ENCODE peak calls at places on chromosomes 2 and 18, in five cellular contexts. L is omental fat pad, H is GM12865, B is cardiac muscle cell, R is astrocyte. S is an unnamed sample.

GRCh38 chr2:212359425-212360067 is 179.1 kb downstream of the ERBB4 start:
- DNase-seq in R (no peak), L (no peak), B (no peak), H (no peak), S (no peak)

GRCh38 chr2:134431837-134432437 is 178.1 kb downstream of the MGAT5 start:
- DNase-seq in R (peak; percentile 59), B (no peak), L (no peak), H (no peak), S (no peak)

GRCh38 chr18:21179590-21180220 is 62.3 kb upstream of the GREB1L start:
- DNase-seq in B (peak; percentile 82), R (peak; percentile 39), L (peak; percentile 25), H (peak; percentile 79), S (peak; percentile 57)

GRCh38 chr18:69951182-69951581 is 3.5 kb upstream of the CD226 start:
- DNase-seq in B (peak; percentile 63), H (no peak), L (no peak), R (peak; percentile 70), S (no peak)

GRCh38 chr2:113842919-113843736 is 46.8 kb upstream of the ACTR3 start:
- DNase-seq in L (no peak), H (no peak), B (peak; percentile 54), R (peak; percentile 55), S (no peak)

GRCh38 chr18:36711813-36712444 is 116.9 kb downstream of the TPGS2 start:
- DNase-seq in L (no peak), H (no peak), R (peak; percentile 87), B (peak; percentile 77), S (no peak)

GRCh38 chr2:71891719-71892118 is 255.9 kb downstream of the CYP26B1 start:
- DNase-seq in L (no peak), B (no peak), R (no peak), H (no peak), S (peak; percentile 3)

GRCh38 chr2:132416996-132417395 is 391 bp downstream of the GPR39 start:
- DNase-seq in L (no peak), R (no peak), H (no peak), B (no peak), S (no peak)

GRCh38 chr18:79511271-79511670 is 115.5 kb downstream of the NFATC1 start:
- DNase-seq in B (no peak), H (no peak), L (peak; percentile 16), R (no peak), S (no peak)

GRCh38 chr2:127551221-127551930 is 15.9 kb downstream of the MYO7B start:
- DNase-seq in B (no peak), L (no peak), H (no peak), R (no peak), S (no peak)

GRCh38 chr18:644395-645004 is 13.0 kb upstream of the TYMS start:
- DNase-seq in R (no peak), L (no peak), B (no peak), H (no peak), S (no peak)

GRCh38 chr2:17576802-17577201 is 36.3 kb downstream of the VSNL1 start:
- DNase-seq in L (no peak), R (no peak), H (no peak), B (no peak), S (no peak)

GRCh38 chr2:176106636-176107539 is at the start of gene HOXD11:
- DNase-seq in R (no peak), L (no peak), B (peak; percentile 28), H (no peak), S (no peak)

GRCh38 chr2:146370821-146371220 is 1474.0 kb upstream of the ACVR2A start:
- DNase-seq in L (no peak), R (peak; percentile 67), B (no peak), H (no peak), S (no peak)

GRCh38 chr2:42867093-42868065 is 75.0 kb upstream of the HAAO start:
- DNase-seq in L (no peak), R (no peak), B (no peak), H (no peak), S (no peak)

GRCh38 chr2:108324531-108325256 is 36.0 kb downstream of the SULT1C2 start:
- DNase-seq in R (peak; percentile 63), L (no peak), B (peak; percentile 18), H (no peak), S (no peak)

GRCh38 chr2:241559489-241560180 is 1.1 kb downstream of the BOK start:
- DNase-seq in R (peak; percentile 39), H (peak; percentile 50), B (peak; percentile 63), L (no peak), S (no peak)

GRCh38 chr2:189013677-189014380 is 39.7 kb downstream of the COL3A1 start:
- DNase-seq in B (peak; percentile 73), L (no peak), H (no peak), R (peak; percentile 51), S (no peak)

GRCh38 chr2:86477349-86477748 is 36.2 kb downstream of the KDM3A start:
- DNase-seq in H (no peak), R (peak; percentile 49), B (peak; percentile 59), L (no peak), S (no peak)

GRCh38 chr2:227033471-227034148 is 130.4 kb downstream of the COL4A4 start:
- DNase-seq in R (peak; percentile 12), H (peak; percentile 59), L (no peak), B (peak; percentile 80), S (peak; percentile 56)

GRCh38 chr18:8747440-8747937 is 42.1 kb downstream of the MTCL1 start:
- DNase-seq in L (no peak), H (no peak), R (peak; percentile 93), B (peak; percentile 87), S (no peak)

DNA sequence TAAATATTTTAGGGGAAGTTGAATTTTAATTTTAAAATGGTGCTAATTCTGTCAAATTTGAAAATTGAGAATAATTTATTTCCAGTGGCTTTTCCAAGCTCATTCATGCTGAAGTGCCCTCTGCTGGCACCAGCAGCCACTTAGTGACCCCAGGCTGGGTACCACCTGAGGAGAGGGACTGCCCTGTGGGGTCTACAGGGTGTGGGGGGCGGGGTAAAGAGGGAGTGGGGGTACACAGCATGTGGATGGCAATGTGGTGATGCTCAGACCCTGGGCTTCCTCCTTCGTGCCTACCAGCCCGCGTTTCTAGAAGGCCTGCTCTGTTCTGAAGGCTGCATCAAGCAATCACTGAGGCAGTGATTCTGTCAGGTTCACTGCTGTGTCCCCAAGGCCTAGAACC is 45.1 kb upstream of the SCLY start:
- DNase-seq in L (no peak), H (no peak), R (no peak), B (no peak), S (no peak)
- TF ChIP-seq CTCF in L (no peak), H (peak; percentile 21), R (no peak), B (peak; percentile 32), S (peak; percentile 31)

GRCh38 chr2:8442833-8443486 is 238.9 kb upstream of the ID2 start:
- DNase-seq in H (peak; percentile 43), R (no peak), L (no peak), B (no peak), S (no peak)
- TF ChIP-seq CTCF in H (no peak), R (no peak), L (no peak), B (no peak), S (no peak)

DNA sequence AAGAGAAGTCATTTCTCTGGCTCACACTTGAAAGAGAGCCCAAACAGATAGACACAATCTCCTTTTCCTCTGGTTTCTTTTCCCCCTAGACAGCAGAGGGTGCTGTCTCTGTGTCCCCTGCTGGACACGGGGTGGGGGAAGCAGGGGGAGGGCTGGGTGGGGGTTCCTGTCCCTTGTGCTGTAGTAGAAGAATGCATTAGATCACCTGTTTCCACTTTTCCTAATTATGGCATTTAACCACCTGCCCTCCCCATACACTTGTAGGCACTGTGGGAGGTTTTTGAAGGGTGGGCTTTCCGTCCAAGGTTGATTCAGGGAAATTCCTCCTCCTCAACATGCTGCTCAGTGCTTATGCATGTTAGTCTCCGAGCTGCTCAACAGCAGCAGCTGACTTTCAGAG is 206.2 kb upstream of the EPAS1 start:
- DNase-seq in L (no peak), H (no peak), B (no peak), R (no peak), S (no peak)
- TF ChIP-seq CTCF in L (no peak), H (no peak), B (no peak), R (no peak), S (no peak)

DNA sequence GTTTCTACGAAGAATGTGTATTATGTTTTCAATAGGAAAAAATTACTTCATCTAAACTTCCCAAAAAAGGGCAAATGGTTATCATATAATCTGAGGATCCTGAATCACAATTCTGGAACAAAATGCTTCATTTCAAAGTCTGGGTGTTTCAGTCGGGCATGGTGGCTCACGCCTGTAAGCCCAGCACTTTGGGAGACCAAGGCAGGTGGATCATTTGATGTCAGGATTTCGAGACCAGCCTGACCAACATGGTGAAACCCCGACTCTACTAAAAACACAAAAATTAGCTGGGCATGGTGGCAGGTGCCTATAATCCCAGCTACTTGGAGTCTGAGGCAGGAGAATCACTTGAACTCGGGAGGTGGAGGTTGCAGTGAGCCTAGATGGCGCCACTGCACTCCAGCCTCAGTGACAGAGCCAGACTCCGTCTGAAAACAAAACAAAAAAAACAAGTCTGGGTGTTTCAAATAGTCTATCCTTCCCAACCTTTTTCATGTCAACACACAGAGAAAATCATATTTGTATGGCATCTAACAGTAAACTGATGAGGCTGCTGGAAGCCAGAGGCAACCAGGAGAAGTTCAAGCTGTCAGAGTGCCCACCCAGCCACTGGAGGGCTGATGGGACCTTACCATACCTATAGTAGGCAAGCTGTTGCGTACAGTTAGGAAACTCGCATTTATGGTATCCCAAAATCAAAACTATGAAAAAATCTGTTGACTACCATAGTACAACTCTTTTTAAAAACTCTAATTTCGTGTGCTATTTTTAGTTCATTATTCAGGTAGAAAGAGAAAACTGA is 14.6 kb downstream of the NBAS start:
- DNase-seq in L (no peak), R (no peak), B (no peak), H (no peak), S (no peak)
- TF ChIP-seq CTCF in L (no peak), R (peak; percentile 14), B (peak; percentile 26), H (peak; percentile 10), S (peak; percentile 7)

GRCh38 chr2:186455613-186456012 is 30.4 kb upstream of the ZC3H15 start:
- DNase-seq in L (no peak), B (no peak), R (no peak), H (no peak), S (no peak)

GRCh38 chr2:186456941-186457340 is 29.1 kb upstream of the ZC3H15 start:
- DNase-seq in H (no peak), R (peak; percentile 99), B (peak; percentile 74), L (no peak), S (no peak)

GRCh38 chr2:186457908-186458307 is 28.2 kb upstream of the ZC3H15 start:
- DNase-seq in H (no peak), L (no peak), B (no peak), R (peak; percentile 16), S (no peak)

GRCh38 chr2:186460465-186460864 is 25.6 kb upstream of the ZC3H15 start:
- DNase-seq in H (peak; percentile 44), R (peak; percentile 12), B (peak; percentile 35), L (no peak), S (no peak)

DNA sequence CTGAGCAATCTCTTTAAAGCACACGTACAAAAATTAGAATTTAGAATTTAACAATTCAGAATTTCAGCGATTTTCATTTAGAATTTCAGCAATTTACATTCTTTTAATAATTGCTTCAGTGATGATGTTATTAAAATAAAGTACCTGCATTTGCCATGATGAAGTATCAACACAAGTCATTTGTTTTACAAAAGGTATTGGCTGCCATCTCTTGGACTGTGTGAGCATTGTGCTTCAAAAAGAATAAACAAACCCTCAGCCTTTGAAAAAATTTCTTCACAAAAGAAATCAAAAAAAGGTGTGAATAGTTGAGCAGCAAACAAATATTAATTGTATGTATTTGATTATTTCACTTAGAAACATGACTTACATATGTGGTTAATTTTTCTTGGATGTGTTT is 27.1 kb upstream of the ZC3H15 start:
- DNase-seq in R (peak; percentile 7), B (peak; percentile 42), H (peak; percentile 26), L (no peak), S (no peak)
- TF ChIP-seq CTCF in R (peak; percentile 41), B (peak; percentile 33), H (peak; percentile 12), L (no peak), S (no peak)

GRCh38 chr18:59696311-59697235 is 650 bp downstream of the CCBE1 start:
- DNase-seq in B (peak; percentile 54), L (no peak), R (peak; percentile 59), H (no peak), S (peak; percentile 54)
- TF ChIP-seq CTCF in B (peak; percentile 2), L (no peak), R (no peak), H (no peak), S (no peak)